ENCODE peak calls at places on chromosomes 4 and X, in five cellular contexts. X, F, T, Y and P are unnamed samples.
A peak's percentile ranks its signal among the peaks of the same experiment; 100 is the strongest.

GRCh38 chr4:72558655-72559054 is 10.4 kb downstream of the ADAMTS3 start:
- DNase-seq in Y (no peak), F (peak; percentile 8), T (no peak), X (no peak), P (no peak)

GRCh38 chr4:105923507-105924238 is 28.4 kb downstream of the NPNT start:
- DNase-seq in Y (no peak), T (no peak), X (no peak), F (peak; percentile 14), P (peak; percentile 3)

GRCh38 chrX:150038977-150039599 is 100.8 kb upstream of the EOLA2 start:
- DNase-seq in Y (no peak), X (no peak), T (no peak), F (no peak), P (no peak)

GRCh38 chr4:76830612-76831474 is 67.1 kb downstream of the SOWAHB start:
- DNase-seq in F (no peak), Y (peak; percentile 20), T (peak; percentile 59), X (no peak), P (no peak)

GRCh38 chrX:17500145-17500579 is 125.2 kb downstream of the NHS start:
- DNase-seq in X (no peak), F (peak; percentile 15), Y (no peak), T (no peak), P (no peak)

GRCh38 chr4:7771541-7772507 is 167.8 kb downstream of the AFAP1 start:
- DNase-seq in X (no peak), Y (no peak), F (no peak), T (no peak), P (no peak)

GRCh38 chr4:79249879-79250503 is 75.9 kb downstream of the NAA11 start:
- DNase-seq in X (no peak), Y (no peak), F (no peak), T (no peak), P (peak; percentile 49)

GRCh38 chr4:43457866-43458265 is 565.4 kb downstream of the GRXCR1 start:
- DNase-seq in T (no peak), Y (no peak), F (peak; percentile 92), X (no peak), P (no peak)

GRCh38 chr4:54155936-54156335 is 56.0 kb downstream of the GSX2 start:
- DNase-seq in F (peak; percentile 43), T (no peak), Y (no peak), X (no peak), P (no peak)

GRCh38 chr4:15198070-15198727 is 195.9 kb downstream of the CPEB2 start:
- DNase-seq in Y (no peak), X (no peak), F (no peak), T (no peak), P (no peak)

GRCh38 chr4:118265312-118266144 is 87.3 kb downstream of the PRSS12 start:
- DNase-seq in X (peak; percentile 1), Y (no peak), F (peak; percentile 35), T (no peak), P (no peak)

GRCh38 chr4:118326585-118326984 is 26.2 kb downstream of the PRSS12 start:
- DNase-seq in T (no peak), Y (no peak), F (no peak), X (no peak), P (no peak)

GRCh38 chr4:111854494-111855087 is 290.7 kb upstream of the FAM241A start:
- DNase-seq in X (no peak), T (peak; percentile 1), Y (no peak), F (peak; percentile 16), P (peak; percentile 46)

GRCh38 chrX:105701310-105702052 is 120.9 kb upstream of the NRK start:
- DNase-seq in Y (no peak), X (no peak), F (peak; percentile 21), T (no peak), P (no peak)

GRCh38 chr4:36900446-36900987 is 344.0 kb upstream of the NWD2 start:
- DNase-seq in X (no peak), Y (no peak), F (no peak), T (no peak), P (no peak)

GRCh38 chrX:41677661-41678060 is 11.1 kb upstream of the GPR34 start:
- DNase-seq in T (no peak), Y (no peak), X (no peak), F (no peak), P (no peak)

GRCh38 chrX:72230290-72230689 is 8.5 kb downstream of the ERCC6L start:
- DNase-seq in F (no peak), Y (no peak), X (no peak), T (no peak), P (no peak)

GRCh38 chr4:25943312-25943711 is 29.3 kb downstream of the SMIM20 start:
- DNase-seq in F (no peak), X (no peak), Y (no peak), T (no peak), P (no peak)

GRCh38 chr4:77052352-77052751 is 23.4 kb downstream of the CCNI start:
- DNase-seq in F (peak; percentile 46), T (no peak), X (peak; percentile 34), Y (no peak), P (no peak)

GRCh38 chrX:107674480-107675364 is 46.4 kb downstream of the PRPS1 start:
- DNase-seq in Y (peak; percentile 83), X (no peak), F (peak; percentile 63), T (no peak), P (no peak)

GRCh38 chr4:114495471-114495928 is 103.1 kb upstream of the UGT8 start:
- DNase-seq in T (no peak), F (no peak), Y (no peak), X (no peak), P (no peak)

GRCh38 chrX:1249101-1249887 is 19.3 kb upstream of the CSF2RA start:
- DNase-seq in T (no peak), X (peak; percentile 11), Y (peak; percentile 32), F (no peak), P (peak; percentile 80)

GRCh38 chr4:7412586-7412975 is 22.1 kb downstream of the PSAPL1 start:
- DNase-seq in F (no peak), X (no peak), T (no peak), Y (no peak), P (no peak)

GRCh38 chrX:118418811-118419251 is 72.9 kb downstream of the WDR44 start:
- DNase-seq in Y (no peak), T (no peak), X (no peak), F (no peak), P (no peak)

GRCh38 chrX:14581081-14581480 is 51.7 kb downstream of the GLRA2 start:
- DNase-seq in Y (no peak), T (no peak), X (no peak), F (no peak), P (no peak)

GRCh38 chrX:11499076-11500044 is 166.4 kb downstream of the ARHGAP6 start:
- DNase-seq in X (no peak), Y (no peak), F (no peak), T (peak; percentile 34), P (no peak)

GRCh38 chr4:1520145-1520661 is 114.0 kb upstream of the NKX1-1 start:
- DNase-seq in X (no peak), F (no peak), T (no peak), Y (no peak), P (no peak)

GRCh38 chr4:122833999-122834398 is 7.4 kb downstream of the FGF2 start:
- DNase-seq in Y (no peak), T (no peak), X (no peak), F (no peak), P (no peak)

GRCh38 chrX:139692506-139692849 is 15.5 kb downstream of the MCF2 start:
- DNase-seq in Y (no peak), T (no peak), F (no peak), X (no peak), P (no peak)

GRCh38 chrX:139691493-139691842 is 16.5 kb downstream of the MCF2 start:
- DNase-seq in Y (no peak), X (no peak), T (no peak), F (no peak), P (no peak)

GRCh38 chrX:139691843-139692505 is 16.0 kb downstream of the MCF2 start:
- DNase-seq in Y (no peak), F (no peak), T (no peak), X (no peak), P (no peak)

DNA sequence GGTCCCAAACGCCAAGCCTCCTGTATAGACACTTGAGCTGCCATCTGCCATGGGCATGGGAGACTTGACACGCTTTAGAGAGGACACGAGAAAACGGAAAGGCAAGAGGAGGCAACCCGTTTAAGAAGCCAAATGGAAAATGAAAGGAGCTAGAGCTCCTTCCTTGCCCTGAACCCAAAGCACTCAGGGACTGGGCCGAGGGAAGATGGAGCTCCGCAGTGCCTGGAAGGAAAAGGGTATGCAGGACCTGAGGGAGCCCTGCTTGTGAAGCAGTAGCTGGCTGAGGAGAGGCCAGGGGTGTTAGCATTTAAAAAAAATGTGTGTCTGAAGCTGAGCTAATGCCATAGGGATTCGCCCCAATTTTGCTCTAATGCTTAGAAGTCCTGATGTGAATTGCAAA is 15.1 kb downstream of the MCF2 start:
- DNase-seq in T (no peak), Y (no peak), F (no peak), X (no peak), P (no peak)
- H3K4me3 ChIP-seq in T (no peak overlapping the region), Y (no peak overlapping the region), F (no peak overlapping the region), X (no peak overlapping the region), P (no peak overlapping the region)

GRCh38 chr4:48341776-48342558 is 638 bp downstream of the SLAIN2 start:
- DNase-seq in F (peak; percentile 36), X (no peak), Y (peak; percentile 42), T (no peak), P (peak; percentile 19)

GRCh38 chr4:48340905-48341775 is at the start of gene SLAIN2:
- DNase-seq in Y (peak; percentile 99), F (peak; percentile 95), T (peak; percentile 97), X (peak; percentile 97), P (peak; percentile 83)

GRCh38 chr4:48343035-48343434 is 1.7 kb downstream of the SLAIN2 start:
- DNase-seq in X (no peak), T (no peak), Y (no peak), F (no peak), P (no peak)

GRCh38 chr4:48343531-48343930 is 2.2 kb downstream of the SLAIN2 start:
- DNase-seq in T (no peak), F (no peak), X (no peak), Y (no peak), P (no peak)

GRCh38 chr4:48342559-48342878 is 1.2 kb downstream of the SLAIN2 start:
- DNase-seq in F (no peak), Y (no peak), T (no peak), X (peak; percentile 13), P (peak; percentile 17)
- H3K4me3 ChIP-seq in F (peak overlapping the region; percentile 96), Y (peak overlapping the region; percentile 94), T (peak overlapping the region; percentile 76), X (peak overlapping the region; percentile 82), P (peak overlapping the region; percentile 74)

GRCh38 chr4:120198411-120198810 is 131.8 kb upstream of the MAD2L1 start:
- DNase-seq in F (peak; percentile 66), Y (no peak), T (no peak), X (no peak), P (no peak)
- H3K4me3 ChIP-seq in F (no peak overlapping the region), Y (no peak overlapping the region), T (no peak overlapping the region), X (no peak overlapping the region), P (no peak overlapping the region)

DNA sequence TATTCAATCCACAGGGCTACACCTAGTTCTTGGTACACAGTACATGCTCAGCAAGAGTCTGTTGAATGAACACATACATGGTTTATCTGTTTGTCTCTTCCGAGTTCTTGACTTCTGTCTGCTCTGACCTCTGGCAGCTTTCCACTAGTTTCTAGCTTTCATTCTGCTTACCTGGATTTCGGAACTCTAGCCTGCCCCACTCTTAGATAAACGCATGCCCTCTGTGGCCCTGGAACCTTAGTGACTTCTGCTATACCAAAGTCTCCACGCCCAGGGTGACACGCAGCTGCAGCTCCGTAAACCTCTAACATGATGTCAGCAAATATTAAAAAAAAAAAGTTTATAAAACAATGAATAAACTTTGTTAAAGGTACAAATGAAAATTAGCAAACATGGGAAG is 1.3 kb upstream of the SLC25A4 start:
- DNase-seq in Y (no peak), X (no peak), T (no peak), F (no peak), P (no peak)
- H3K4me3 ChIP-seq in Y (no peak overlapping the region), X (no peak overlapping the region), T (no peak overlapping the region), F (no peak overlapping the region), P (no peak overlapping the region)